ENCODE peak calls at places on chromosomes 1 and 21, in nine cellular contexts. One of them, this sample, is unnamed.

GRCh38 chr1:206890690-206891089 is 6.6 kb upstream of the IL24 start:
- DNase-seq in dorsolateral prefrontal cortex: no peak
- DNase-seq in omental fat pad: no peak
- DNase-seq in GM20000: no peak
- DNase-seq in heart right ventricle: no peak
- DNase-seq in left ventricle myocardium inferior: no peak
- DNase-seq in AG04449: no peak
- DNase-seq in HFF-Myc: no peak
- DNase-seq in cardiac fibroblast: peak; percentile 94
- DNase-seq in this sample: no peak

GRCh38 chr1:193448682-193449461 is 262.5 kb upstream of the B3GALT2 start:
- DNase-seq in AG04449: no peak
- DNase-seq in dorsolateral prefrontal cortex: no peak
- DNase-seq in cardiac fibroblast: no peak
- DNase-seq in omental fat pad: no peak
- DNase-seq in left ventricle myocardium inferior: no peak
- DNase-seq in GM20000: no peak
- DNase-seq in heart right ventricle: no peak
- DNase-seq in HFF-Myc: no peak
- DNase-seq in this sample: no peak

GRCh38 chr1:67883069-67883468 is 49.8 kb upstream of the GNG12 start:
- DNase-seq in heart right ventricle: no peak
- DNase-seq in left ventricle myocardium inferior: no peak
- DNase-seq in AG04449: peak; percentile 14
- DNase-seq in omental fat pad: no peak
- DNase-seq in HFF-Myc: no peak
- DNase-seq in GM20000: no peak
- DNase-seq in dorsolateral prefrontal cortex: no peak
- DNase-seq in cardiac fibroblast: peak; percentile 90
- DNase-seq in this sample: no peak

GRCh38 chr1:178792394-178792793 is 67.3 kb downstream of the RALGPS2 start:
- DNase-seq in GM20000: no peak
- DNase-seq in AG04449: no peak
- DNase-seq in heart right ventricle: no peak
- DNase-seq in HFF-Myc: no peak
- DNase-seq in cardiac fibroblast: no peak
- DNase-seq in omental fat pad: no peak
- DNase-seq in dorsolateral prefrontal cortex: no peak
- DNase-seq in left ventricle myocardium inferior: no peak
- DNase-seq in this sample: no peak

GRCh38 chr1:160949881-160950280 is 4.7 kb downstream of the ITLN2 start:
- DNase-seq in AG04449: no peak
- DNase-seq in HFF-Myc: no peak
- DNase-seq in cardiac fibroblast: no peak
- DNase-seq in heart right ventricle: no peak
- DNase-seq in dorsolateral prefrontal cortex: no peak
- DNase-seq in GM20000: no peak
- DNase-seq in left ventricle myocardium inferior: no peak
- DNase-seq in omental fat pad: no peak
- DNase-seq in this sample: no peak

GRCh38 chr1:39542924-39543323 is 33.7 kb downstream of the PABPC4 start:
- DNase-seq in dorsolateral prefrontal cortex: no peak
- DNase-seq in omental fat pad: no peak
- DNase-seq in heart right ventricle: no peak
- DNase-seq in HFF-Myc: no peak
- DNase-seq in cardiac fibroblast: no peak
- DNase-seq in left ventricle myocardium inferior: no peak
- DNase-seq in GM20000: no peak
- DNase-seq in AG04449: no peak
- DNase-seq in this sample: no peak

GRCh38 chr1:178411756-178412399 is 84.9 kb downstream of the CLEC20A start:
- DNase-seq in dorsolateral prefrontal cortex: no peak
- DNase-seq in GM20000: peak; percentile 14
- DNase-seq in left ventricle myocardium inferior: no peak
- DNase-seq in AG04449: no peak
- DNase-seq in cardiac fibroblast: no peak
- DNase-seq in HFF-Myc: no peak
- DNase-seq in omental fat pad: no peak
- DNase-seq in heart right ventricle: no peak
- DNase-seq in this sample: no peak

GRCh38 chr1:14095001-14095400 is 395.0 kb downstream of the PRDM2 start:
- DNase-seq in heart right ventricle: no peak
- DNase-seq in AG04449: no peak
- DNase-seq in cardiac fibroblast: no peak
- DNase-seq in omental fat pad: no peak
- DNase-seq in left ventricle myocardium inferior: no peak
- DNase-seq in GM20000: peak; percentile 15
- DNase-seq in HFF-Myc: no peak
- DNase-seq in dorsolateral prefrontal cortex: no peak
- DNase-seq in this sample: no peak

GRCh38 chr1:92536593-92537332 is 50.0 kb upstream of the GFI1 start:
- DNase-seq in AG04449: no peak
- DNase-seq in cardiac fibroblast: peak; percentile 60
- DNase-seq in omental fat pad: no peak
- DNase-seq in dorsolateral prefrontal cortex: no peak
- DNase-seq in left ventricle myocardium inferior: no peak
- DNase-seq in HFF-Myc: no peak
- DNase-seq in GM20000: peak; percentile 62
- DNase-seq in heart right ventricle: no peak
- DNase-seq in this sample: no peak

GRCh38 chr1:228802386-228803221 is 67.3 kb downstream of the RHOU start:
- DNase-seq in left ventricle myocardium inferior: peak; percentile 46
- DNase-seq in cardiac fibroblast: no peak
- DNase-seq in omental fat pad: no peak
- DNase-seq in HFF-Myc: no peak
- DNase-seq in heart right ventricle: no peak
- DNase-seq in dorsolateral prefrontal cortex: no peak
- DNase-seq in GM20000: no peak
- DNase-seq in AG04449: no peak
- DNase-seq in this sample: no peak

GRCh38 chr1:234256359-234256758 is 116.9 kb upstream of the COA6 start:
- DNase-seq in omental fat pad: no peak
- DNase-seq in heart right ventricle: no peak
- DNase-seq in cardiac fibroblast: peak; percentile 3
- DNase-seq in dorsolateral prefrontal cortex: no peak
- DNase-seq in left ventricle myocardium inferior: no peak
- DNase-seq in HFF-Myc: no peak
- DNase-seq in AG04449: no peak
- DNase-seq in GM20000: no peak
- DNase-seq in this sample: no peak

GRCh38 chr21:43731476-43731875 is 12.5 kb downstream of the PDXK start:
- DNase-seq in AG04449: no peak
- DNase-seq in left ventricle myocardium inferior: no peak
- DNase-seq in GM20000: no peak
- DNase-seq in cardiac fibroblast: no peak
- DNase-seq in omental fat pad: no peak
- DNase-seq in dorsolateral prefrontal cortex: no peak
- DNase-seq in HFF-Myc: no peak
- DNase-seq in heart right ventricle: no peak
- DNase-seq in this sample: no peak

GRCh38 chr1:37533317-37534093 is 18.9 kb upstream of the MEAF6 start:
- DNase-seq in left ventricle myocardium inferior: no peak
- DNase-seq in GM20000: no peak
- DNase-seq in omental fat pad: no peak
- DNase-seq in cardiac fibroblast: no peak
- DNase-seq in heart right ventricle: no peak
- DNase-seq in dorsolateral prefrontal cortex: no peak
- DNase-seq in HFF-Myc: no peak
- DNase-seq in AG04449: no peak
- DNase-seq in this sample: no peak

GRCh38 chr1:167553136-167554027 is at the start of gene CREG1:
- DNase-seq in AG04449: no peak
- DNase-seq in GM20000: peak; percentile 97
- DNase-seq in omental fat pad: peak; percentile 73
- DNase-seq in dorsolateral prefrontal cortex: peak; percentile 93
- DNase-seq in left ventricle myocardium inferior: peak; percentile 95
- DNase-seq in cardiac fibroblast: peak; percentile 89
- DNase-seq in HFF-Myc: peak; percentile 52
- DNase-seq in heart right ventricle: peak; percentile 95
- DNase-seq in this sample: peak; percentile 95

GRCh38 chr21:42964561-42965560 is 9.5 kb upstream of the PKNOX1 start:
- DNase-seq in GM20000: no peak
- DNase-seq in heart right ventricle: no peak
- DNase-seq in HFF-Myc: no peak
- DNase-seq in dorsolateral prefrontal cortex: peak; percentile 46
- DNase-seq in left ventricle myocardium inferior: no peak
- DNase-seq in AG04449: no peak
- DNase-seq in omental fat pad: no peak
- DNase-seq in cardiac fibroblast: no peak
- DNase-seq in this sample: no peak

GRCh38 chr1:218810336-218810735 is 363.3 kb upstream of the LYPLAL1 start:
- DNase-seq in dorsolateral prefrontal cortex: no peak
- DNase-seq in HFF-Myc: no peak
- DNase-seq in heart right ventricle: no peak
- DNase-seq in GM20000: no peak
- DNase-seq in left ventricle myocardium inferior: no peak
- DNase-seq in cardiac fibroblast: peak; percentile 41
- DNase-seq in omental fat pad: no peak
- DNase-seq in AG04449: no peak
- DNase-seq in this sample: no peak

DNA sequence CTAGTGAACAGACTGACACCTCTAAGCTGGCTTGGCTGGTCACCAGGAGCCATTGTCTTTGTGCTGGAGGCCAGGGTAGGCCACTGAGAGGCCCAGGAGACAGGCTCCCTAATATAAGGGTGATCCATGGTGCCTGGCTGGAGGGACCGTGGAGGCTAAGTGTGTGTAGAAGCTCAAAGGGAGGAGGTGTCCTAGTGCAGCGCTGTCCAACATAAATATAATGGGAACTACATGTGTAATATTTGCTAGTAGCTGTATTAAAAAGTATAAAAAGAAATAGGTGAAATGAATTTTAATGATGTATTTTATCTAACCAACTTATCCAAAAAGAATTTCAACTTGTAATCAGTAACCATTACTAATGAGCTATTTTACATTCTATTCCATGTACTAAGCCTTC is 35.0 kb downstream of the SOX13 start:
- DNase-seq in AG04449: no peak
- DNase-seq in left ventricle myocardium inferior: no peak
- DNase-seq in HFF-Myc: no peak
- DNase-seq in heart right ventricle: no peak
- DNase-seq in cardiac fibroblast: no peak
- DNase-seq in dorsolateral prefrontal cortex: no peak
- DNase-seq in GM20000: no peak
- DNase-seq in omental fat pad: no peak
- DNase-seq in this sample: no peak
- TF ChIP-seq CTCF in AG04449: no peak
- TF ChIP-seq CTCF in left ventricle myocardium inferior: no peak
- TF ChIP-seq CTCF in HFF-Myc: no peak
- TF ChIP-seq CTCF in heart right ventricle: no peak
- TF ChIP-seq CTCF in cardiac fibroblast: no peak
- TF ChIP-seq CTCF in dorsolateral prefrontal cortex: no peak
- TF ChIP-seq CTCF in GM20000: no peak
- TF ChIP-seq CTCF in omental fat pad: no peak
- TF ChIP-seq CTCF in this sample: no peak

DNA sequence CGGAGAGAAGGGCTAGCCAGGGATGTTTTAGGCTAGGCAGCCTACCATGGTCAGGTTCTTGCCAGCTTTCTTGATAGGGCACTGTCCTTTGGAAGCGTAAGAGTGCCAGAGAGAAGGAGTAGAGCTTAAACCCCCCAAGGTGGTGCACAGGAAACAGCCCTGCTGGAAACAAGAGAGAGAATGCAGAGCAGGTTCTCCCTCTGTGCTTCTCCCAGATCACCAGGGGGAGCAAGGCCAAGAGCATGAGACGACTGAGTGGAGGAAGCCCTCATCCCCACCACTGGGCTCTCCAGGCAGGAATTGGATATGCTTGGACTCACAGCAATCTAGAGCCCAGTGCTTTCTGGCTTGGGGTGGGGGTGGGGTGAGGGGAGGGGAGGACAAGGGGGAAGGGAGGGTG is 49.8 kb downstream of the ATP2B4 start:
- DNase-seq in cardiac fibroblast: no peak
- DNase-seq in left ventricle myocardium inferior: no peak
- DNase-seq in AG04449: no peak
- DNase-seq in GM20000: no peak
- DNase-seq in omental fat pad: no peak
- DNase-seq in HFF-Myc: no peak
- DNase-seq in dorsolateral prefrontal cortex: no peak
- DNase-seq in heart right ventricle: no peak
- DNase-seq in this sample: no peak
- TF ChIP-seq CTCF in cardiac fibroblast: no peak
- TF ChIP-seq CTCF in left ventricle myocardium inferior: no peak
- TF ChIP-seq CTCF in AG04449: no peak
- TF ChIP-seq CTCF in GM20000: no peak
- TF ChIP-seq CTCF in omental fat pad: no peak
- TF ChIP-seq CTCF in HFF-Myc: no peak
- TF ChIP-seq CTCF in dorsolateral prefrontal cortex: no peak
- TF ChIP-seq CTCF in heart right ventricle: no peak
- TF ChIP-seq CTCF in this sample: no peak

GRCh38 chr1:64469121-64469520 is 808 bp upstream of the CACHD1 start:
- DNase-seq in left ventricle myocardium inferior: no peak
- DNase-seq in AG04449: no peak
- DNase-seq in GM20000: no peak
- DNase-seq in omental fat pad: no peak
- DNase-seq in HFF-Myc: no peak
- DNase-seq in heart right ventricle: no peak
- DNase-seq in dorsolateral prefrontal cortex: no peak
- DNase-seq in cardiac fibroblast: no peak
- DNase-seq in this sample: no peak

GRCh38 chr1:64470670-64471217 is 815 bp downstream of the CACHD1 start:
- DNase-seq in GM20000: peak; percentile 45
- DNase-seq in AG04449: no peak
- DNase-seq in left ventricle myocardium inferior: peak; percentile 25
- DNase-seq in HFF-Myc: no peak
- DNase-seq in dorsolateral prefrontal cortex: peak; percentile 11
- DNase-seq in omental fat pad: no peak
- DNase-seq in heart right ventricle: peak; percentile 39
- DNase-seq in cardiac fibroblast: peak; percentile 23
- DNase-seq in this sample: peak; percentile 73

GRCh38 chr1:64471218-64471719 is 1.3 kb downstream of the CACHD1 start:
- DNase-seq in dorsolateral prefrontal cortex: no peak
- DNase-seq in omental fat pad: no peak
- DNase-seq in AG04449: no peak
- DNase-seq in cardiac fibroblast: peak; percentile 9
- DNase-seq in HFF-Myc: no peak
- DNase-seq in GM20000: peak; percentile 32
- DNase-seq in left ventricle myocardium inferior: peak; percentile 25
- DNase-seq in heart right ventricle: peak; percentile 43
- DNase-seq in this sample: peak; percentile 72

GRCh38 chr1:64469614-64469976 is 334 bp upstream of the CACHD1 start:
- DNase-seq in AG04449: no peak
- DNase-seq in left ventricle myocardium inferior: peak; percentile 14
- DNase-seq in omental fat pad: no peak
- DNase-seq in dorsolateral prefrontal cortex: no peak
- DNase-seq in heart right ventricle: no peak
- DNase-seq in HFF-Myc: no peak
- DNase-seq in cardiac fibroblast: peak; percentile 22
- DNase-seq in GM20000: no peak
- DNase-seq in this sample: no peak

GRCh38 chr1:64469977-64470669 is at the start of gene CACHD1:
- DNase-seq in dorsolateral prefrontal cortex: peak; percentile 73
- DNase-seq in GM20000: peak; percentile 77
- DNase-seq in HFF-Myc: peak; percentile 43
- DNase-seq in heart right ventricle: peak; percentile 76
- DNase-seq in omental fat pad: peak; percentile 59
- DNase-seq in left ventricle myocardium inferior: peak; percentile 74
- DNase-seq in cardiac fibroblast: peak; percentile 84
- DNase-seq in AG04449: no peak
- DNase-seq in this sample: peak; percentile 86
- TF ChIP-seq CTCF in dorsolateral prefrontal cortex: peak; percentile 25
- TF ChIP-seq CTCF in GM20000: no peak
- TF ChIP-seq CTCF in HFF-Myc: no peak
- TF ChIP-seq CTCF in heart right ventricle: peak; percentile 43
- TF ChIP-seq CTCF in omental fat pad: no peak
- TF ChIP-seq CTCF in left ventricle myocardium inferior: peak; percentile 65
- TF ChIP-seq CTCF in cardiac fibroblast: peak; percentile 54
- TF ChIP-seq CTCF in AG04449: peak; percentile 55
- TF ChIP-seq CTCF in this sample: peak; percentile 31

GRCh38 chr1:27496604-27497155 is 6.7 kb upstream of the WASF2 start:
- DNase-seq in left ventricle myocardium inferior: peak; percentile 50
- DNase-seq in dorsolateral prefrontal cortex: no peak
- DNase-seq in cardiac fibroblast: peak; percentile 58
- DNase-seq in heart right ventricle: peak; percentile 34
- DNase-seq in GM20000: no peak
- DNase-seq in AG04449: no peak
- DNase-seq in HFF-Myc: no peak
- DNase-seq in omental fat pad: no peak
- DNase-seq in this sample: no peak
- TF ChIP-seq CTCF in left ventricle myocardium inferior: peak; percentile 33
- TF ChIP-seq CTCF in dorsolateral prefrontal cortex: no peak
- TF ChIP-seq CTCF in cardiac fibroblast: peak; percentile 26
- TF ChIP-seq CTCF in heart right ventricle: peak; percentile 23
- TF ChIP-seq CTCF in GM20000: no peak
- TF ChIP-seq CTCF in AG04449: peak; percentile 65
- TF ChIP-seq CTCF in HFF-Myc: no peak
- TF ChIP-seq CTCF in omental fat pad: no peak
- TF ChIP-seq CTCF in this sample: peak; percentile 62

This sample was measured in type B pancreatic cell.